ENCODE peak calls at places on chromosomes 13 and 19, in five cellular contexts. M, Z, O, F and W are unnamed samples.

GRCh38 chr19:50693064-50693975 is 26.3 kb downstream of the SHANK1 start:
- DNase-seq in M (no peak), Z (no peak), O (no peak), F (no peak), W (no peak)

GRCh38 chr19:7738023-7738422 is 6.1 kb upstream of the CLEC4G start:
- DNase-seq in M (no peak), Z (no peak), O (no peak), F (no peak), W (no peak)

GRCh38 chr19:55319786-55320185 is 5.4 kb downstream of the TMEM150B start:
- DNase-seq in M (no peak), Z (no peak), O (peak; percentile 60), F (no peak), W (no peak)

GRCh38 chr13:77042566-77043177 is 15.7 kb upstream of the FBXL3 start:
- DNase-seq in M (no peak), Z (no peak), O (no peak), F (no peak), W (no peak)

GRCh38 chr19:17259118-17259780 is 5.3 kb downstream of the USHBP1 start:
- DNase-seq in M (no peak), Z (no peak), O (no peak), F (no peak), W (no peak)

GRCh38 chr19:29878973-29879654 is 62.9 kb upstream of the URI1 start:
- DNase-seq in M (no peak), Z (no peak), O (peak; percentile 61), F (no peak), W (no peak)

GRCh38 chr19:12769689-12770088 is 5.7 kb downstream of the HOOK2 start:
- DNase-seq in M (no peak), Z (no peak), O (no peak), F (no peak), W (no peak)

GRCh38 chr19:4066682-4067395 is at the start of gene ZBTB7A:
- DNase-seq in M (peak; percentile 65), Z (peak; percentile 31), O (peak; percentile 86), F (peak; percentile 80), W (peak; percentile 77)

GRCh38 chr19:24142771-24143170 is 55.8 kb downstream of the ZNF254 start:
- DNase-seq in M (no peak), Z (no peak), O (no peak), F (no peak), W (no peak)

GRCh38 chr13:38872693-38873092 is 117.9 kb downstream of the STOML3 start:
- DNase-seq in M (no peak), Z (peak; percentile 15), O (peak; percentile 25), F (no peak), W (no peak)

GRCh38 chr13:106882222-106882621 is 314.3 kb upstream of the ARGLU1 start:
- DNase-seq in M (no peak), Z (no peak), O (no peak), F (no peak), W (no peak)

GRCh38 chr13:105410602-105411001 is 1124.9 kb downstream of the EFNB2 start:
- DNase-seq in M (no peak), Z (no peak), O (peak; percentile 67), F (no peak), W (no peak)

GRCh38 chr19:10408511-10409291 is 5.4 kb upstream of the CDC37 start:
- DNase-seq in M (no peak), Z (no peak), O (no peak), F (no peak), W (no peak)

GRCh38 chr13:83333614-83334388 is 548.5 kb downstream of the SLITRK1 start:
- DNase-seq in M (no peak), Z (no peak), O (no peak), F (no peak), W (no peak)

GRCh38 chr13:85529216-85529590 is 270.0 kb downstream of the SLITRK6 start:
- DNase-seq in M (no peak), Z (no peak), O (peak; percentile 66), F (no peak), W (no peak)

GRCh38 chr13:109704771-109705628 is 81.4 kb downstream of the IRS2 start:
- DNase-seq in M (no peak), Z (no peak), O (no peak), F (no peak), W (peak; percentile 76)

GRCh38 chr19:46756544-46756888 is 10.3 kb upstream of the STRN4 start:
- DNase-seq in M (no peak), Z (no peak), O (no peak), F (no peak), W (no peak)

GRCh38 chr19:6481541-6482342 is at the start of gene DENND1C:
- DNase-seq in M (no peak), Z (no peak), O (peak; percentile 18), F (no peak), W (no peak)

GRCh38 chr19:29677001-29677781 is 11.9 kb downstream of the PLEKHF1 start:
- DNase-seq in M (no peak), Z (no peak), O (no peak), F (no peak), W (no peak)

GRCh38 chr13:44710576-44710975 is 134.4 kb upstream of the TSC22D1 start:
- DNase-seq in M (no peak), Z (peak; percentile 90), O (peak; percentile 90), F (no peak), W (peak; percentile 54)

GRCh38 chr13:98189841-98190505 is 12.9 kb upstream of the RNF113B start:
- DNase-seq in M (no peak), Z (peak; percentile 25), O (no peak), F (no peak), W (no peak)

GRCh38 chr13:39405596-39405995 is 197.4 kb downstream of the LHFPL6 start:
- DNase-seq in M (no peak), Z (no peak), O (peak; percentile 11), F (no peak), W (no peak)

GRCh38 chr19:3494051-3494450 is 6.4 kb downstream of the DOHH start:
- DNase-seq in M (no peak), Z (no peak), O (peak; percentile 27), F (no peak), W (no peak)

GRCh38 chr19:12647490-12648071 is 19.0 kb downstream of the MAN2B1 start:
- DNase-seq in M (peak; percentile 51), Z (no peak), O (peak; percentile 44), F (no peak), W (no peak)

GRCh38 chr13:106534844-106535551 is 464 bp downstream of the EFNB2 start:
- DNase-seq in M (no peak), Z (peak; percentile 11), O (peak; percentile 21), F (no peak), W (no peak)

GRCh38 chr13:101144808-101145419 is 271.4 kb downstream of the NALCN start:
- DNase-seq in M (no peak), Z (peak; percentile 50), O (peak; percentile 66), F (no peak), W (no peak)

GRCh38 chr19:39078436-39079200 is 5.5 kb upstream of the ACP7 start:
- DNase-seq in M (no peak), Z (peak; percentile 93), O (peak; percentile 98), F (no peak), W (peak; percentile 77)

GRCh38 chr13:21661510-21661909 is 9.4 kb upstream of the FGF9 start:
- DNase-seq in M (no peak), Z (no peak), O (no peak), F (no peak), W (no peak)

GRCh38 chr19:5240011-5240410 is 100.6 kb downstream of the PTPRS start:
- DNase-seq in M (no peak), Z (no peak), O (no peak), F (no peak), W (no peak)

GRCh38 chr19:16889883-16890460 is 1.2 kb downstream of the F2RL3 start:
- DNase-seq in M (no peak), Z (no peak), O (no peak), F (no peak), W (no peak)

GRCh38 chr13:30142502-30143211 is 164.7 kb downstream of the KATNAL1 start:
- DNase-seq in M (no peak), Z (peak; percentile 92), O (peak; percentile 98), F (no peak), W (no peak)

GRCh38 chr13:66899955-66900354 is 330.2 kb downstream of the PCDH9 start:
- DNase-seq in M (no peak), Z (no peak), O (no peak), F (no peak), W (no peak)

GRCh38 chr13:113151745-113152707 is 6.4 kb upstream of the PROZ start:
- DNase-seq in M (no peak), Z (no peak), O (peak; percentile 67), F (no peak), W (no peak)

GRCh38 chr13:102394158-102395053 is 7.4 kb downstream of the FGF14 start:
- DNase-seq in M (peak; percentile 75), Z (peak; percentile 58), O (peak; percentile 85), F (peak; percentile 66), W (peak; percentile 87)

GRCh38 chr19:44927746-44928145 is 13.3 kb downstream of the APOC1 start:
- DNase-seq in M (no peak), Z (no peak), O (peak; percentile 67), F (no peak), W (no peak)

GRCh38 chr13:28710161-28710560 is 8.6 kb downstream of the SLC46A3 start:
- DNase-seq in M (no peak), Z (no peak), O (no peak), F (no peak), W (no peak)